ENCODE peak calls at places on chromosomes 4 and X, in four cellular contexts. V is A549, Y is endothelial cell of umbilical vein, X is HepG2. R is an unnamed sample.

GRCh38 chr4:182242793-182243192 is 409 bp upstream of the TENM3 start:
- DNase-seq in V (no peak), Y (no peak), X (no peak), R (no peak)

GRCh38 chrX:3728454-3728853 is 15.0 kb upstream of the PRKX start:
- DNase-seq in V (no peak), Y (no peak), X (no peak), R (no peak)

GRCh38 chr4:82797591-82798081 is 960 bp downstream of the SCD5 start:
- DNase-seq in V (peak; percentile 26), Y (peak; percentile 40), X (no peak), R (no peak)

GRCh38 chrX:20300822-20301221 is 34.1 kb upstream of the RPS6KA3 start:
- DNase-seq in V (no peak), Y (no peak), X (no peak), R (no peak)

GRCh38 chrX:351736-352135 is 33.1 kb upstream of the GTPBP6 start:
- DNase-seq in V (no peak), Y (no peak), X (no peak), R (no peak)

GRCh38 chr4:183722738-183723560 is 63.9 kb downstream of the TRAPPC11 start:
- DNase-seq in V (peak; percentile 20), Y (peak; percentile 33), X (no peak), R (peak; percentile 13)

GRCh38 chrX:12946838-12947544 is 27.9 kb upstream of the TMSB4X start:
- DNase-seq in V (peak; percentile 88), Y (peak; percentile 90), X (peak; percentile 47), R (peak; percentile 54)

GRCh38 chrX:118660085-118660484 is 67.3 kb upstream of the IL13RA1 start:
- DNase-seq in V (no peak), Y (no peak), X (no peak), R (no peak)

GRCh38 chrX:72347366-72347765 is 41.7 kb upstream of the CITED1 start:
- DNase-seq in V (no peak), Y (no peak), X (no peak), R (no peak)

GRCh38 chr4:22389240-22389871 is 126.5 kb downstream of the ADGRA3 start:
- DNase-seq in V (peak; percentile 66), Y (peak; percentile 78), X (peak; percentile 59), R (peak; percentile 27)

GRCh38 chr4:101593666-101594065 is 196.9 kb upstream of the BANK1 start:
- DNase-seq in V (no peak), Y (no peak), X (no peak), R (no peak)

GRCh38 chrX:38400401-38400910 is 48.1 kb downstream of the OTC start:
- DNase-seq in V (no peak), Y (no peak), X (no peak), R (no peak)

GRCh38 chr4:94934201-94934600 is 176.4 kb downstream of the BMPR1B start:
- DNase-seq in V (peak; percentile 28), Y (peak; percentile 49), X (no peak), R (no peak)

GRCh38 chrX:145729635-145730034 is 88.0 kb upstream of the SLITRK2 start:
- DNase-seq in V (no peak), Y (no peak), X (no peak), R (no peak)

GRCh38 chrX:132491191-132491590 is 2.4 kb upstream of the MBNL3 start:
- DNase-seq in V (peak; percentile 6), Y (no peak), X (peak; percentile 88), R (no peak)

GRCh38 chr4:184094532-184095192 is 123.0 kb downstream of the ENPP6 start:
- DNase-seq in V (no peak), Y (no peak), X (no peak), R (no peak)

GRCh38 chrX:145292208-145292607 is 44.9 kb downstream of the SPANXN1 start:
- DNase-seq in V (no peak), Y (no peak), X (no peak), R (no peak)

GRCh38 chrX:56397636-56398035 is 165.5 kb downstream of the KLF8 start:
- DNase-seq in V (no peak), Y (no peak), X (no peak), R (no peak)

GRCh38 chr4:40176602-40177001 is 20.2 kb upstream of the RHOH start:
- DNase-seq in V (no peak), Y (no peak), X (no peak), R (peak; percentile 60)

GRCh38 chr4:47704693-47705325 is 133.1 kb downstream of the CORIN start:
- DNase-seq in V (peak; percentile 30), Y (peak; percentile 22), X (peak; percentile 58), R (peak; percentile 19)

GRCh38 chrX:35800479-35800878 is 2.3 kb downstream of the MAGEB16 start:
- DNase-seq in V (no peak), Y (no peak), X (no peak), R (no peak)

GRCh38 chr4:168839758-168840385 is 170.2 kb downstream of the CBR4 start:
- DNase-seq in V (no peak), Y (no peak), X (no peak), R (no peak)

GRCh38 chr4:8185280-8185679 is 13.8 kb upstream of the SH3TC1 start:
- DNase-seq in V (no peak), Y (no peak), X (no peak), R (no peak)

GRCh38 chrX:53440631-53441517 is 6.7 kb upstream of the HSD17B10 start:
- DNase-seq in V (peak; percentile 48), Y (peak; percentile 54), X (peak; percentile 20), R (no peak)

GRCh38 chrX:123274796-123275195 is 90.7 kb downstream of the GRIA3 start:
- DNase-seq in V (no peak), Y (no peak), X (no peak), R (no peak)

GRCh38 chr4:169102011-169102410 is 92.0 kb upstream of the CBR4 start:
- DNase-seq in V (no peak), Y (peak; percentile 14), X (no peak), R (no peak)

GRCh38 chr4:81405900-81406401 is 65.8 kb downstream of the RASGEF1B start:
- DNase-seq in V (peak; percentile 68), Y (peak; percentile 72), X (peak; percentile 81), R (no peak)

GRCh38 chrX:21856504-21856903 is 717 bp downstream of the YY2 start:
- DNase-seq in V (no peak), Y (no peak), X (no peak), R (no peak)

GRCh38 chrX:115966920-115967319 is 203.6 kb upstream of the AGTR2 start:
- DNase-seq in V (no peak), Y (no peak), X (no peak), R (no peak)

GRCh38 chr4:73777612-73778011 is 37.2 kb downstream of the CXCL8 start:
- DNase-seq in V (no peak), Y (peak; percentile 46), X (no peak), R (no peak)

GRCh38 chr4:73780243-73780642 is 39.9 kb downstream of the CXCL8 start:
- DNase-seq in V (no peak), Y (no peak), X (no peak), R (no peak)

GRCh38 chr4:73772353-73772752 is 32.0 kb downstream of the CXCL8 start:
- DNase-seq in V (no peak), Y (no peak), X (no peak), R (no peak)

GRCh38 chr4:73780834-73781233 is 40.5 kb downstream of the CXCL8 start:
- DNase-seq in V (no peak), Y (no peak), X (no peak), R (no peak)

DNA sequence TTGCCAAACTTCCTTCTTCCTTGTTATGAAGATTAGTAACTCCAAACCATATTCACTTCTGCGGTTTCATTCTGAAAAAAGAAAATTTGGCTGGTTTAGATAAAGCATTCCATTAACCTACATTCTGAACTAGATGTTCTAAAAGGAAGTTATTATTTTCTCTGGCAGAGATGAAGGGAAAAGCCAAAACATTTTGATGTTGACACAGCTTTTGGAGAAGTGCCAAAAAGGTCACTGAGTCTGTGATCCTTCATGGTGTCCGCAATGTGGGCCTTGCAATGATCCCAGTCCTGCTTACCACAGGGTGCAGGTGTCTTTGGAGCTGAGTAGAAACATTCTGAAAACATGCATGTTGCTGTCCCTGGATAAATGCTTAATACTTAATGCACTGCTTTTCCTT is 36.0 kb downstream of the CXCL8 start:
- DNase-seq in V (peak; percentile 18), Y (peak; percentile 97), X (peak; percentile 16), R (no peak)
- TF ChIP-seq JUN in V (no peak), Y (peak; percentile 47), X (no peak), R (no peak)

DNA sequence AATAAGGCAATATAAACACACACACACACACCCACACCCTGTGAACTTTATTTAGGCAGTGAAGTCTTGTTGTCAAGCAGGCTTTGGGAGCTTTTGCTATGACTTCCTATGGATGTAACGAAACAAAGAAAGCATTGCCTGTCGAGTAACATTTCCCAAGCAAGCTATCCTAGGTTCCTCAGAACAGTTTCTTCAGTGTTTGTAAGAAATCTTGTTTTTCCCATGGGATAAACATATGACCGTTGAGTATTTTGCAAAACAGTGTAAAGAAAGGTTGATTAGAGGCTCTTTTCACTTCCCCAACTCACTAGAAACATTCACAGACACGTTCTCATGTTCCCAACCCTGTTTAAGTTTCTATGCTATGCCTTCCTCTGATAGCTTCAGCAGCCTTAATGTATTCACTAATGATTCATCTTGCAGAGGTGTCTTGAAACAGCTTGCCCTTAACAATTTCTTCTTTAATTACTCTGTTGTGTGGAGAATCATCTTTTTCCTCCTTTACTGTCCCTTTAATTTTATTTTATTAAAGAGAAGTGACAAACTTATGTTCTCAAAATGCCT is 1947.1 kb upstream of the TENM3 start:
- DNase-seq in V (no peak), Y (no peak), X (no peak), R (no peak)
- TF ChIP-seq JUN in V (no peak), Y (no peak), X (no peak), R (no peak)

DNA sequence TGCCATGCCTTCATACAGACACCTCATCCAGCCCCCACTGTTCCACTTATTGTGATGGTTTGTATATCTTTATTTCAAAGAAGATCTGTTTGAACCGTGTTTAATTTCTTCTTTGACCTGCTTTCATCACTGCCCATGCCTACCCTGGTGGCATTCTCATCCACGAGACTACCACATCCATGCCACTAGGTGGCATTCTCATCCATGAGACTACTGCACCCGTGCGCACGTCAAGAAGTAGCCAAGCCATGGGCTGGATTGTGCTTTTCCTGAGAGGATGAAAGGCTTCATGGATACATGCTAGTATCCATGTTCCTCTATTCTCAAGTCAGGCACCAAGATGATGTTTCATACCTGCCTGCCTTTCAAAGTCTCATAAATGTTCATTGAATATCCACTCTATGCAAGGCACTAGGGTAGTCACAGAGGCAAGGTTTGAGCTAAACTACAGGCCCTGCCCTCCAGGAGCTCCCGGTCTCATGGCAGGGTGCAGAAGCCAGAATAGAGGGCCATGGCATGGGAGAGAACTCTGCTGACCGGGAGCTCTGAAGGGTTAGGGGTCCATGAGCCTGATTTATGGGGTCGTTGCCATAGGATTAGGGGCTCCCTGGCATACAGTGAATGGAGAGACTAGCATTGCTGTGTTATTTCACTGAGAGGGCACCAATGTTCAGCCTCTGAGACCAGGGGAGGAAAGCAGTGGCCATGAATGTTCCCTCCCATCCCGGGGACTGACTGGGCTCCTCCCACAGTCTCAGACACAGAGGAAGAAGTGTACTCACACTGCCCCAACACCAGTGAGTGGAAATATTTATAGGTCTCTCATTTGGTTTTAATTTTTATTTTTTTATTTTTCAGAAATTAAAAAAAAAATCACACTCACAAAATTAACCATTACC is 24.8 kb upstream of the EOLA2 start:
- DNase-seq in V (peak; percentile 69), Y (peak; percentile 59), X (peak; percentile 23), R (no peak)
- TF ChIP-seq JUN in V (no peak), Y (no peak), X (no peak), R (no peak)

GRCh38 chr4:868421-868820 is 42.5 kb upstream of the CPLX1 start:
- DNase-seq in V (no peak), Y (no peak), X (no peak), R (no peak)

GRCh38 chr4:871484-871883 is 45.6 kb upstream of the CPLX1 start:
- DNase-seq in V (no peak), Y (no peak), X (no peak), R (no peak)

GRCh38 chr4:869776-870175 is 43.8 kb upstream of the CPLX1 start:
- DNase-seq in V (no peak), Y (no peak), X (no peak), R (no peak)

GRCh38 chr4:872241-872981 is 46.5 kb upstream of the CPLX1 start:
- DNase-seq in V (no peak), Y (no peak), X (no peak), R (no peak)

GRCh38 chr4:870951-871350 is 45.0 kb upstream of the CPLX1 start:
- DNase-seq in V (no peak), Y (no peak), X (no peak), R (no peak)
- TF ChIP-seq JUN in V (no peak), Y (no peak), X (no peak), R (no peak)